ENCODE peak calls at places on chromosomes 1 and 21, in ten cellular contexts. D is right cardiac atrium; N is CD4-positive, alpha-beta memory T cell; M is naive thymus-derived CD8-positive, alpha-beta T cell; W is breast epithelium; E is D341Med; U is cardiac septum; F is activated T-cell treated with anti-CD3 and anti-CD28 coated beads for 1 hour; C is activated CD4-positive, CD25-positive, alpha-beta regulatory T cell; T is GM12865. K is an unnamed sample.

GRCh38 chr1:180501865-180502360 is 464 bp downstream of the ACBD6 start:
- DNase-seq in D (no peak), N (no peak), M (peak; percentile 33), W (no peak), E (no peak), U (no peak), F (no peak), C (no peak), T (no peak), K (peak; percentile 60)

GRCh38 chr1:230112782-230113181 is 45.7 kb downstream of the GALNT2 start:
- DNase-seq in D (no peak), N (no peak), M (no peak), W (no peak), E (no peak), U (no peak), F (no peak), C (no peak), T (no peak), K (no peak)

GRCh38 chr1:184051138-184051484 is 419 bp upstream of the TSEN15 start:
- DNase-seq in D (no peak), N (no peak), M (no peak), W (no peak), E (no peak), U (no peak), F (no peak), C (no peak), T (no peak), K (no peak)

GRCh38 chr1:209040351-209040750 is 543.2 kb upstream of the CAMK1G start:
- DNase-seq in D (no peak), N (no peak), M (no peak), W (no peak), E (no peak), U (no peak), F (no peak), C (no peak), T (no peak), K (no peak)

GRCh38 chr1:174077755-174078490 is 55.8 kb upstream of the RC3H1 start:
- DNase-seq in D (no peak), N (no peak), M (no peak), W (no peak), E (no peak), U (no peak), F (no peak), C (no peak), T (peak; percentile 2), K (no peak)

GRCh38 chr1:110879758-110880606 is 7.0 kb downstream of the CD53 start:
- DNase-seq in D (no peak), N (peak; percentile 88), M (no peak), W (no peak), E (no peak), U (no peak), F (no peak), C (peak; percentile 25), T (peak; percentile 74), K (no peak)

GRCh38 chr1:119364640-119365039 is 3.9 kb upstream of the HAO2 start:
- DNase-seq in D (no peak), N (no peak), M (no peak), W (no peak), E (no peak), U (no peak), F (no peak), C (no peak), T (no peak), K (no peak)

GRCh38 chr1:15158506-15159165 is 5.1 kb downstream of the TMEM51 start:
- DNase-seq in D (no peak), N (no peak), M (no peak), W (no peak), E (no peak), U (no peak), F (no peak), C (no peak), T (no peak), K (no peak)

GRCh38 chr1:152186556-152187285 is 27.7 kb upstream of the RPTN start:
- DNase-seq in D (no peak), N (no peak), M (no peak), W (no peak), E (no peak), U (no peak), F (no peak), C (no peak), T (no peak), K (no peak)

GRCh38 chr1:236812334-236813030 is 17.4 kb downstream of the MTR start:
- DNase-seq in D (no peak), N (no peak), M (no peak), W (no peak), E (no peak), U (no peak), F (no peak), C (no peak), T (no peak), K (no peak)

GRCh38 chr1:46527474-46528296 is 23.8 kb downstream of the KNCN start:
- DNase-seq in D (peak; percentile 93), N (peak; percentile 64), M (peak; percentile 53), W (peak; percentile 81), E (peak; percentile 82), U (peak; percentile 89), F (peak; percentile 60), C (peak; percentile 39), T (peak; percentile 72), K (peak; percentile 91)

GRCh38 chr21:37737497-37737896 is 178.8 kb downstream of the KCNJ6 start:
- DNase-seq in D (no peak), N (no peak), M (no peak), W (no peak), E (no peak), U (no peak), F (no peak), C (no peak), T (no peak), K (no peak)

GRCh38 chr1:213409208-213409631 is 358.2 kb downstream of the RPS6KC1 start:
- DNase-seq in D (no peak), N (no peak), M (no peak), W (no peak), E (no peak), U (no peak), F (no peak), C (no peak), T (no peak), K (no peak)

GRCh38 chr1:234478152-234478480 is 863 bp downstream of the TARBP1 start:
- DNase-seq in D (no peak), N (peak; percentile 79), M (peak; percentile 70), W (peak; percentile 61), E (peak; percentile 90), U (peak; percentile 80), F (peak; percentile 55), C (peak; percentile 67), T (peak; percentile 87), K (peak; percentile 61)

GRCh38 chr1:162554258-162554657 is 7.3 kb upstream of the UAP1 start:
- DNase-seq in D (no peak), N (no peak), M (no peak), W (no peak), E (no peak), U (no peak), F (no peak), C (no peak), T (no peak), K (no peak)

GRCh38 chr1:97433520-97434175 is 487.2 kb downstream of the DPYD start:
- DNase-seq in D (no peak), N (no peak), M (no peak), W (no peak), E (no peak), U (no peak), F (no peak), C (no peak), T (no peak), K (no peak)

GRCh38 chr1:51070640-51071039 is 31.4 kb upstream of the C1orf185 start:
- DNase-seq in D (no peak), N (no peak), M (no peak), W (no peak), E (no peak), U (no peak), F (no peak), C (no peak), T (no peak), K (peak; percentile 41)

GRCh38 chr1:182833271-182833670 is 5.9 kb upstream of the DHX9 start:
- DNase-seq in D (no peak), N (no peak), M (no peak), W (no peak), E (no peak), U (no peak), F (no peak), C (no peak), T (no peak), K (peak; percentile 45)

GRCh38 chr1:245894843-245895242 is 612.2 kb downstream of the SMYD3 start:
- DNase-seq in D (no peak), N (no peak), M (no peak), W (no peak), E (peak; percentile 59), U (no peak), F (no peak), C (no peak), T (peak; percentile 26), K (no peak)

GRCh38 chr1:105087496-105087895 is 1337.8 kb downstream of the AMY1C start:
- DNase-seq in D (no peak), N (no peak), M (no peak), W (no peak), E (no peak), U (no peak), F (no peak), C (no peak), T (no peak), K (no peak)

GRCh38 chr21:34221331-34222030 is 142.3 kb upstream of the KCNE2 start:
- DNase-seq in D (no peak), N (no peak), M (no peak), W (no peak), E (no peak), U (no peak), F (no peak), C (no peak), T (no peak), K (no peak)

GRCh38 chr1:201229771-201230635 is 39.4 kb downstream of the IGFN1 start:
- DNase-seq in D (no peak), N (no peak), M (no peak), W (no peak), E (peak; percentile 14), U (no peak), F (no peak), C (no peak), T (no peak), K (peak; percentile 59)

GRCh38 chr1:2003564-2004131 is at the start of gene CFAP74:
- DNase-seq in D (no peak), N (no peak), M (no peak), W (no peak), E (peak; percentile 60), U (no peak), F (no peak), C (no peak), T (no peak), K (no peak)

GRCh38 chr1:224732367-224733006 is 116.4 kb downstream of the CNIH3 start:
- DNase-seq in D (no peak), N (no peak), M (no peak), W (peak; percentile 61), E (no peak), U (no peak), F (no peak), C (no peak), T (no peak), K (no peak)

GRCh38 chr1:242017580-242018233 is 18.8 kb upstream of the MAP1LC3C start:
- DNase-seq in D (peak; percentile 61), N (no peak), M (peak; percentile 13), W (no peak), E (peak; percentile 81), U (peak; percentile 53), F (peak; percentile 12), C (peak; percentile 5), T (peak; percentile 63), K (no peak)

GRCh38 chr1:37945743-37946702 is 830 bp downstream of the INPP5B start:
- DNase-seq in D (peak; percentile 87), N (no peak), M (no peak), W (no peak), E (peak; percentile 61), U (peak; percentile 79), F (no peak), C (no peak), T (no peak), K (peak; percentile 80)

GRCh38 chr1:56360021-56360420 is 219.3 kb downstream of the PLPP3 start:
- DNase-seq in D (no peak), N (no peak), M (no peak), W (no peak), E (no peak), U (no peak), F (no peak), C (no peak), T (no peak), K (no peak)

GRCh38 chr1:94095744-94096469 is 25.0 kb downstream of the ABCA4 start:
- DNase-seq in D (peak; percentile 82), N (no peak), M (no peak), W (no peak), E (no peak), U (no peak), F (no peak), C (no peak), T (no peak), K (no peak)

K was measured in H54.